ENCODE peak calls at places on chromosomes 2 and 18, in ten cellular contexts. A is fibroblast of pulmonary artery; G is stimulated activated CD4-positive, alpha-beta T cell treated with anti-CD3 and anti-CD28 coated beads, Interleukin-12 subunit alpha, Interleukin-12 subunit beta, amount 100 ng/mL, for 4 hours; V is ELR; Z is Peyer's patch; F is MM.1S; J is upper lobe of right lung; O is activated T-cell treated with anti-CD3 and anti-CD28 coated beads for 1 hour; I is NCI-H2081 treated with DMSO at 0.1 percent for 48 hours; U is cardiac muscle cell. M is an unnamed sample.

GRCh38 chr18:48805826-48806535 is 144.8 kb downstream of the SMAD7 start:
- DNase-seq in A (no peak), G (no peak), V (no peak), Z (no peak), F (no peak), J (peak; percentile 6), O (no peak), I (no peak), U (no peak), M (no peak)

GRCh38 chr2:37984589-37984988 is 59.5 kb downstream of the RMDN2 start:
- DNase-seq in A (peak; percentile 57), G (no peak), V (peak; percentile 27), Z (no peak), F (no peak), J (no peak), O (no peak), I (no peak), U (no peak), M (peak; percentile 54)

GRCh38 chr2:28250006-28250405 is 142.7 kb upstream of the FOSL2 start:
- DNase-seq in A (peak; percentile 50), G (no peak), V (peak; percentile 97), Z (no peak), F (no peak), J (no peak), O (no peak), I (no peak), U (no peak), M (peak; percentile 86)

GRCh38 chr2:201440182-201440581 is 11.1 kb downstream of the TRAK2 start:
- DNase-seq in A (no peak), G (no peak), V (no peak), Z (no peak), F (no peak), J (no peak), O (no peak), I (peak; percentile 27), U (peak; percentile 83), M (no peak)

GRCh38 chr18:51195086-51195601 is 2.3 kb downstream of the MEX3C start:
- DNase-seq in A (no peak), G (no peak), V (peak; percentile 40), Z (no peak), F (no peak), J (no peak), O (no peak), I (no peak), U (no peak), M (no peak)

GRCh38 chr18:58579561-58580047 is 49.3 kb downstream of the ALPK2 start:
- DNase-seq in A (peak; percentile 49), G (no peak), V (peak; percentile 96), Z (no peak), F (no peak), J (no peak), O (no peak), I (no peak), U (no peak), M (peak; percentile 83)

GRCh38 chr2:44210362-44210761 is 41.7 kb downstream of the PPM1B start:
- DNase-seq in A (no peak), G (no peak), V (no peak), Z (no peak), F (no peak), J (no peak), O (no peak), I (no peak), U (no peak), M (no peak)

GRCh38 chr2:72361516-72361915 is 213.9 kb upstream of the CYP26B1 start:
- DNase-seq in A (no peak), G (no peak), V (no peak), Z (no peak), F (no peak), J (no peak), O (no peak), I (no peak), U (no peak), M (no peak)

GRCh38 chr2:45452866-45453265 is 158.2 kb downstream of the SRBD1 start:
- DNase-seq in A (peak; percentile 87), G (no peak), V (peak; percentile 19), Z (no peak), F (no peak), J (no peak), O (no peak), I (no peak), U (no peak), M (peak; percentile 93)

GRCh38 chr2:98479959-98480524 is 35.4 kb downstream of the INPP4A start:
- DNase-seq in A (peak; percentile 70), G (no peak), V (peak; percentile 66), Z (no peak), F (peak; percentile 82), J (peak; percentile 74), O (no peak), I (no peak), U (peak; percentile 28), M (peak; percentile 43)

GRCh38 chr2:59664946-59665345 is 888.5 kb downstream of the BCL11A start:
- DNase-seq in A (no peak), G (no peak), V (no peak), Z (no peak), F (no peak), J (no peak), O (no peak), I (no peak), U (no peak), M (no peak)

GRCh38 chr18:38081516-38081915 is 515.9 kb upstream of the CELF4 start:
- DNase-seq in A (no peak), G (no peak), V (no peak), Z (no peak), F (no peak), J (no peak), O (no peak), I (no peak), U (no peak), M (no peak)

GRCh38 chr18:32998921-32999320 is 226.1 kb upstream of the KLHL14 start:
- DNase-seq in A (no peak), G (no peak), V (no peak), Z (no peak), F (no peak), J (no peak), O (no peak), I (no peak), U (no peak), M (no peak)

GRCh38 chr18:69484699-69485396 is 84.2 kb downstream of the DOK6 start:
- DNase-seq in A (peak; percentile 59), G (no peak), V (peak; percentile 39), Z (no peak), F (no peak), J (no peak), O (no peak), I (no peak), U (peak; percentile 3), M (peak; percentile 45)

GRCh38 chr18:55268146-55268545 is 308.9 kb upstream of the CCDC68 start:
- DNase-seq in A (no peak), G (no peak), V (peak; percentile 15), Z (no peak), F (peak; percentile 93), J (no peak), O (no peak), I (no peak), U (no peak), M (no peak)

GRCh38 chr2:41042343-41042742 is 590.5 kb upstream of the SLC8A1 start:
- DNase-seq in A (peak; percentile 4), G (no peak), V (peak; percentile 39), Z (no peak), F (no peak), J (no peak), O (no peak), I (no peak), U (no peak), M (no peak)

GRCh38 chr2:14634223-14634884 is 1.8 kb downstream of the LRATD1 start:
- DNase-seq in A (peak; percentile 44), G (no peak), V (peak; percentile 82), Z (peak; percentile 95), F (peak; percentile 31), J (peak; percentile 93), O (no peak), I (peak; percentile 53), U (peak; percentile 89), M (peak; percentile 80)

GRCh38 chr18:79965119-79965902 is 868 bp downstream of the HSBP1L1 start:
- DNase-seq in A (peak; percentile 90), G (no peak), V (peak; percentile 83), Z (peak; percentile 78), F (no peak), J (peak; percentile 80), O (no peak), I (no peak), U (no peak), M (peak; percentile 66)

GRCh38 chr2:15965564-15966019 is 25.2 kb downstream of the MYCN start:
- DNase-seq in A (no peak), G (peak; percentile 52), V (no peak), Z (no peak), F (no peak), J (no peak), O (peak; percentile 19), I (no peak), U (no peak), M (no peak)

GRCh38 chr18:58096658-58097057 is 52.6 kb downstream of the NEDD4L start:
- DNase-seq in A (no peak), G (no peak), V (no peak), Z (no peak), F (no peak), J (no peak), O (no peak), I (no peak), U (no peak), M (no peak)

GRCh38 chr2:120441744-120442471 is 96.0 kb downstream of the INHBB start:
- DNase-seq in A (peak; percentile 25), G (no peak), V (no peak), Z (no peak), F (no peak), J (peak; percentile 85), O (no peak), I (peak; percentile 61), U (peak; percentile 46), M (peak; percentile 38)

GRCh38 chr2:214649440-214650205 is 159.9 kb downstream of the BARD1 start:
- DNase-seq in A (peak; percentile 11), G (no peak), V (peak; percentile 65), Z (no peak), F (no peak), J (no peak), O (no peak), I (no peak), U (no peak), M (peak; percentile 65)

GRCh38 chr18:65788373-65788772 is 37.6 kb downstream of the CDH7 start:
- DNase-seq in A (no peak), G (no peak), V (no peak), Z (no peak), F (peak; percentile 82), J (no peak), O (no peak), I (peak; percentile 22), U (no peak), M (no peak)

GRCh38 chr2:111055735-111056134 is 65.0 kb upstream of the BCL2L11 start:
- DNase-seq in A (no peak), G (no peak), V (no peak), Z (no peak), F (no peak), J (no peak), O (no peak), I (no peak), U (no peak), M (no peak)

GRCh38 chr18:59669872-59670657 is 27.2 kb downstream of the CCBE1 start:
- DNase-seq in A (no peak), G (no peak), V (no peak), Z (no peak), F (no peak), J (no peak), O (no peak), I (no peak), U (no peak), M (no peak)

GRCh38 chr2:216285641-216286156 is 86.6 kb downstream of the MARCHF4 start:
- DNase-seq in A (no peak), G (no peak), V (no peak), Z (no peak), F (no peak), J (no peak), O (no peak), I (no peak), U (no peak), M (no peak)

GRCh38 chr2:105125428-105125827 is 87.6 kb downstream of the MRPS9 start:
- DNase-seq in A (no peak), G (no peak), V (peak; percentile 42), Z (no peak), F (no peak), J (no peak), O (no peak), I (no peak), U (no peak), M (no peak)

GRCh38 chr2:150182564-150183249 is 304.8 kb downstream of the RND3 start:
- DNase-seq in A (no peak), G (no peak), V (no peak), Z (no peak), F (no peak), J (no peak), O (no peak), I (no peak), U (no peak), M (no peak)